ENCODE peak calls at places on chromosomes 16 and 17, in four cellular contexts. G, M, Z and X are unnamed samples.

GRCh38 chr16:85199069-85199725 is 86.9 kb upstream of the CIBAR2 start:
- DNase-seq in G (no peak), M (no peak), Z (no peak), X (no peak)

GRCh38 chr16:85891776-85892166 is 7.2 kb upstream of the IRF8 start:
- DNase-seq in G (no peak), M (no peak), Z (no peak), X (no peak)

GRCh38 chr16:50616883-50617629 is 64.1 kb downstream of the SNX20 start:
- DNase-seq in Z (no peak), G (no peak), M (no peak), X (no peak)

GRCh38 chr16:7456221-7456620 is 123.6 kb downstream of the RBFOX1 start:
- DNase-seq in M (no peak), Z (no peak), G (no peak), X (no peak)

GRCh38 chr16:85659805-85660511 is 28.8 kb downstream of the GINS2 start:
- DNase-seq in Z (peak; percentile 89), G (peak; percentile 61), M (peak; percentile 88), X (peak; percentile 64)

GRCh38 chr17:61322316-61323014 is 77.2 kb upstream of the TBX2 start:
- DNase-seq in M (no peak), Z (no peak), G (no peak), X (no peak)

GRCh38 chr16:84706856-84707255 is 7.1 kb downstream of the USP10 start:
- DNase-seq in M (no peak), Z (no peak), G (no peak), X (no peak)

GRCh38 chr16:77599793-77600415 is 122.4 kb upstream of the NUDT7 start:
- DNase-seq in Z (no peak), M (peak; percentile 37), G (no peak), X (peak; percentile 5)

GRCh38 chr17:60079401-60079861 is 710 bp upstream of the HEATR6 start:
- DNase-seq in M (peak; percentile 14), Z (no peak), G (no peak), X (peak; percentile 11)

GRCh38 chr16:48720266-48720665 is 110.3 kb upstream of the N4BP1 start:
- DNase-seq in G (no peak), Z (no peak), M (no peak), X (peak; percentile 47)

GRCh38 chr17:78997881-78998280 is 11.7 kb downstream of the CANT1 start:
- DNase-seq in G (no peak), M (no peak), Z (no peak), X (no peak)

GRCh38 chr17:43822566-43823190 is 10.3 kb downstream of the MPP3 start:
- DNase-seq in G (no peak), Z (no peak), M (no peak), X (no peak)

GRCh38 chr16:87724490-87725291 is 41.1 kb downstream of the KLHDC4 start:
- DNase-seq in M (no peak), G (no peak), Z (no peak), X (no peak)

GRCh38 chr17:81160306-81160705 is 5.0 kb upstream of the PVALEF start:
- DNase-seq in M (peak; percentile 75), Z (peak; percentile 74), G (no peak), X (no peak)

GRCh38 chr16:67238806-67239470 is 8.3 kb downstream of the FHOD1 start:
- DNase-seq in G (no peak), Z (peak; percentile 58), M (no peak), X (no peak)
- H3K27ac ChIP-seq in G (no peak overlapping the region), Z (peak overlapping the region; percentile 99), M (peak overlapping the region; percentile 91), X (no peak overlapping the region)

DNA sequence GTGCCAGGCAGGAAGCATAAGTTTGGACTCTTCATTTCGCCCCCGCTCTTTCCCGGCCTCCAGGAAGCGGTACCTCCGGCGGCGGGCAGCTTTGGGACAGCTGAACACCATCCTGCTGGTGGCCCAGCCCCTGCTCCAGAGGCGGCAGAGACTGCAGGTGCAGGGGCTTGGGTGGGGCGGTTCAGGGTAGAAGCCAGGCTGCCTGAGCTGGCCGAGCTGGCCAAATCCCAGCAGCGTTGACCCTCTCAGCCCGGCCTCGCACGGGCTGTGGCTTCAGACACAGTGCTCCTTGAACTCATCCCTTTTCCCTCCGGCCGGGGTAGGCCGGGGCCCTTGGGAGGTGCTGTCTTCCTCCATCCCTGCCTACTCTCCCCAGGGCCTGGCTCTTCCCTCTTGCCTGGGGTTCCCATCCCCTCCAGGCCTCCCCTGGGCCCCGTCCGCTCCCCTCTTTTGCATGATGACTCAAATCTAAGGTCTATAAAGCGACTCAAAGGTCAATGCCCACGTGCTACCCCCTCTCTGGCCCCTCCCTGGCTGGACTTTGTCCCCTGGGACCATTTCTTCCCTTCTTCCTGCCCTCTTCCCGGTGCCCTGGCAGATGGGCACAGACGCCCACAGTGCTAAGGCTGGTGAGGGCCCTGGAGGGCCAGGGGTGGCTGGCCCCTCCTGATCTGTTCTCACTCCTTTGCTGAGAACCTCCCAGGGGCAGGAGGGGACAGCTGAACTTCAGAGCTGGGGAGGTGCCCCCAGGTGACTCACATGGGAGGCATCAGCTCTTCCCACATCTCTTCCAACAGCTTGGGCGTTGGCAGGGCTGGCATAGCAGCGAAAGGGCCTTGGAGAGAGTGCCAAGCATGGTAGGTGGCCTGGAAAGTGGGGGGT is 22.7 kb downstream of the MYO15B start:
- DNase-seq in G (no peak), Z (peak; percentile 26), M (no peak), X (no peak)
- H3K27ac ChIP-seq in G (no peak overlapping the region), Z (no peak overlapping the region), M (no peak overlapping the region), X (no peak overlapping the region)

DNA sequence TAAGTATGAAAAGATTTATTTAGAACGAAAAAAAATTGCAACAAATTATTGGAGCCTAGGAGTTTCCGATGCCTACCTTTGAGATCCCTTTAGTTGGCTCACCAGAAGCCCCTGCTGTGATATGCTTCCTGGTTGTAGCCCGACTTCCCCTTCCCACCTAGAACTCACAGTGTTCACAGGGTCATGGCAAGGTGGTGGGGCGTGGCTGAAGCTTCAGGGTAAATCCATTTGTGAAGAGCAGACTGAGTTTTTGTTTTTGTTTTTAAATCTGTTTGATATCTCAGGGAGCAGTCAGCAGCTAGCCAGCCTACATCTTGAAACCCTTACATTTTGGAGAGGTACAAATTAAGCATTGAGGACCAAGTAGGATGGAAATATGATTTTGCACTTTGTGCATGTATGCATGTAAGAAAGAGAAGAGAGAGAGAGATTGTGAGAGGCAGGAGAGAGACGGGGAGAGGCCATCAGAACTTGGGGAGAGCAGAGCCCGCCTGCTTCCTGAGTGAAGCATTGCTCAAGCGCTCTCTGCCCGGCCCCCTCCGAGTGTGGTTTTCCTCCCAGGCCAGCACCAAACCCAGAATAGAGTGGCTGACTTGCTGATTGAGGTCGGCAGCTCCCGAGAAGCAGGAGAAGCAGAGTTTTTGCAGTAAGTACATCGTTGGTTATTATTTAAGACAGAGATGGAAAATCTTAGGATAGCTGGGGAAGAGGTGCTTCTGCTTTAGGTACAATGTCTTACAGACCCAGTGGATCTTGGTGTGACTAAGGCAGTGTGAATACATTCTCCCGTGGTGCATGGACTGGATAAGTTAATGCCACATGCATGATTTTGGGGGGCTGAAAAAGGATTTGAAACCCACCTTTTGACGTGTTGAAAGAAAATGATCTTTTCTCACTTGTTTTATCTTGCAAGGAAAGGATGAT is 64.2 kb downstream of the SPECC1 start:
- DNase-seq in M (peak; percentile 49), Z (peak; percentile 72), G (peak; percentile 88), X (no peak)
- H3K27ac ChIP-seq in M (peak overlapping the region; percentile 49), Z (peak overlapping the region; percentile 30), G (peak overlapping the region; percentile 77), X (no peak overlapping the region)

GRCh38 chr17:31549525-31550388 is 158.3 kb downstream of the RAB11FIP4 start:
- DNase-seq in M (peak; percentile 91), Z (peak; percentile 94), G (peak; percentile 95), X (peak; percentile 97)

GRCh38 chr17:31550389-31551056 is 159.0 kb downstream of the RAB11FIP4 start:
- DNase-seq in M (no peak), G (no peak), Z (no peak), X (no peak)

GRCh38 chr17:31549121-31549524 is 157.6 kb downstream of the RAB11FIP4 start:
- DNase-seq in G (no peak), M (no peak), Z (no peak), X (peak; percentile 46)

GRCh38 chr17:31546650-31547049 is 155.2 kb downstream of the RAB11FIP4 start:
- DNase-seq in Z (no peak), G (no peak), M (no peak), X (no peak)

DNA sequence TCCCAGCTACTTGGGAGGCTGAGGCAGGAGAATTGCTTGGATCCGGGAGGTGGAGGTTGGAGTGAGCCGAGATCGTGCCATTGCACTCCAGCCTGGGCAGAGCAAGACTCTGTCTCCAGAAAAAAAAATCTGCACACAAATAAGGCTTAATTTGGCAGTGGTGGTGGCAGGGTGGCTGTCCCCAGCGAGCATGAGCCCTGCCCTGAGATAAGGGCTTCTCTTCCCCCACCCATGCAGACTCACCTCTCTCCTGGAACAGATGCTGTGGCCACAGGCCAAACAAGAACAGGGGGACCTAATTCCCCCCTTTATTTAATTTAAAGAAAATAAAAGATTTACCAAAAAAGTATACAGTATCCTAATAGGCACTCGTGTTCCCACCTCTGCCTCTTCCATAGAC is 157.2 kb downstream of the RAB11FIP4 start:
- DNase-seq in G (no peak), Z (no peak), M (no peak), X (no peak)
- H3K27ac ChIP-seq in G (peak overlapping the region; percentile 97), Z (peak overlapping the region; percentile 88), M (no peak overlapping the region), X (peak overlapping the region; percentile 71)

GRCh38 chr17:42814633-42815399 is 9.3 kb downstream of the BECN1 start:
- DNase-seq in Z (no peak), G (no peak), M (no peak), X (no peak)
- H3K27ac ChIP-seq in Z (no peak overlapping the region), G (no peak overlapping the region), M (peak overlapping the region; percentile 17), X (no peak overlapping the region)